ENCODE peak calls at places on chromosome 9, in five cellular contexts. P, O, J, S and K are unnamed samples.

GRCh38 chr9:136773386-136774044 is 9.2 kb upstream of the LCN15 start:
- DNase-seq in P (no peak), O (peak), J (no peak), S (peak), K (no peak)

GRCh38 chr9:97525451-97525850 is 24.0 kb downstream of the TMOD1 start:
- DNase-seq in P (no peak), O (no peak), J (peak), S (no peak), K (no peak)

GRCh38 chr9:107312651-107313050 is 29.6 kb downstream of the RAD23B start:
- DNase-seq in P (no peak), O (no peak), J (no peak), S (no peak), K (no peak)

GRCh38 chr9:38681747-38682227 is 38.1 kb downstream of the FAM240B start:
- DNase-seq in P (no peak), O (no peak), J (peak), S (peak), K (no peak)

GRCh38 chr9:86246752-86247161 is 12.7 kb downstream of the C9orf153 start:
- DNase-seq in P (no peak), O (no peak), J (no peak), S (no peak), K (peak)

GRCh38 chr9:70510157-70510770 is 95.8 kb upstream of the KLF9 start:
- DNase-seq in P (no peak), O (peak), J (no peak), S (peak), K (no peak)

GRCh38 chr9:72979405-72980100 is 26.7 kb upstream of the ALDH1A1 start:
- DNase-seq in P (no peak), O (no peak), J (no peak), S (no peak), K (no peak)

GRCh38 chr9:70947086-70947485 is 174.3 kb downstream of the TRPM3 start:
- DNase-seq in P (no peak), O (no peak), J (no peak), S (no peak), K (no peak)

GRCh38 chr9:34522971-34523797 is at the start of gene ENHO:
- DNase-seq in P (peak), O (peak), J (peak), S (peak), K (peak)

GRCh38 chr9:109903515-109904138 is 123.6 kb downstream of the PALM2AKAP2 start:
- DNase-seq in P (peak), O (peak), J (no peak), S (peak), K (peak)

GRCh38 chr9:123990427-123990826 is 21.1 kb upstream of the LHX2 start:
- DNase-seq in P (no peak), O (no peak), J (no peak), S (no peak), K (no peak)

GRCh38 chr9:124810513-124811355 is 33.8 kb downstream of the OLFML2A start:
- DNase-seq in P (no peak), O (no peak), J (peak), S (no peak), K (no peak)

GRCh38 chr9:116417464-116417863 is 263.9 kb downstream of the PAPPA start:
- DNase-seq in P (no peak), O (no peak), J (no peak), S (no peak), K (no peak)